ENCODE peak calls at places on chromosomes 3 and 15, in four cellular contexts. M is aorta, I is left ventricle myocardium inferior, V is cardiac muscle cell. O is an unnamed sample.
A peak's percentile ranks its signal among the peaks of the same experiment; 100 is the strongest.

GRCh38 chr15:51244366-51244977 is 93.9 kb downstream of the CYP19A1 start:
- DNase-seq in M (no peak), I (no peak), V (no peak), O (no peak)

GRCh38 chr3:30970183-30970582 is 75.7 kb upstream of the GADL1 start:
- DNase-seq in M (no peak), I (no peak), V (no peak), O (no peak)

GRCh38 chr3:8571256-8571655 is 69.6 kb downstream of the LMCD1 start:
- DNase-seq in M (no peak), I (no peak), V (no peak), O (no peak)

GRCh38 chr3:132135628-132136333 is 101.0 kb upstream of the CPNE4 start:
- DNase-seq in M (no peak), I (no peak), V (no peak), O (peak; percentile 99)

GRCh38 chr3:60064210-60065178 is 1014.7 kb upstream of the CFAP20DC start:
- DNase-seq in M (no peak), I (no peak), V (no peak), O (peak; percentile 86)

GRCh38 chr3:183307749-183308148 is 54.7 kb downstream of the B3GNT5 start:
- DNase-seq in M (no peak), I (no peak), V (no peak), O (no peak)

GRCh38 chr3:55481067-55481917 is 5.8 kb downstream of the WNT5A start:
- DNase-seq in M (no peak), I (peak; percentile 15), V (peak; percentile 28), O (peak; percentile 73)

GRCh38 chr3:131110087-131110486 is 83.4 kb downstream of the NEK11 start:
- DNase-seq in M (no peak), I (no peak), V (no peak), O (peak; percentile 91)

GRCh38 chr3:134625885-134626741 is 24.7 kb downstream of the KY start:
- DNase-seq in M (peak; percentile 48), I (no peak), V (no peak), O (no peak)

GRCh38 chr15:75577401-75578205 is 1.5 kb downstream of the PTPN9 start:
- DNase-seq in M (no peak), I (no peak), V (no peak), O (no peak)

GRCh38 chr3:122774564-122774963 is 19.1 kb downstream of the HSPBAP1 start:
- DNase-seq in M (no peak), I (no peak), V (no peak), O (peak; percentile 61)

GRCh38 chr15:74025436-74025835 is 30.9 kb downstream of the PML start:
- DNase-seq in M (peak; percentile 31), I (no peak), V (no peak), O (no peak)

GRCh38 chr15:28947241-28947674 is 61.5 kb downstream of the APBA2 start:
- DNase-seq in M (peak; percentile 43), I (no peak), V (no peak), O (no peak)

GRCh38 chr3:194121881-194122280 is 14.1 kb upstream of the HES1 start:
- DNase-seq in M (no peak), I (no peak), V (no peak), O (peak; percentile 81)

GRCh38 chr3:194126790-194127189 is 9.2 kb upstream of the HES1 start:
- DNase-seq in M (no peak), I (no peak), V (no peak), O (no peak)

GRCh38 chr3:194123735-194124134 is 12.2 kb upstream of the HES1 start:
- DNase-seq in M (no peak), I (no peak), V (peak; percentile 16), O (no peak)

GRCh38 chr3:194125474-194125873 is 10.5 kb upstream of the HES1 start:
- DNase-seq in M (no peak), I (no peak), V (no peak), O (no peak)

GRCh38 chr3:194124221-194124620 is 11.7 kb upstream of the HES1 start:
- DNase-seq in M (no peak), I (no peak), V (no peak), O (no peak)
- H3K36me3 ChIP-seq in M (no peaks in the 10 kb centered on the region), I (no peaks in the 10 kb centered on the region), V (no peaks in the 10 kb centered on the region), O (no peaks in the 10 kb centered on the region)

GRCh38 chr3:52473031-52473430 is 17.6 kb downstream of the NISCH start:
- DNase-seq in M (no peak), I (no peak), V (no peak), O (no peak)

GRCh38 chr3:52472239-52472783 is 16.9 kb downstream of the NISCH start:
- DNase-seq in M (no peak), I (no peak), V (no peak), O (no peak)

GRCh38 chr3:52470920-52471319 is 15.5 kb downstream of the NISCH start:
- DNase-seq in M (no peak), I (no peak), V (no peak), O (no peak)

GRCh38 chr3:52469001-52469400 is 13.6 kb downstream of the NISCH start:
- DNase-seq in M (no peak), I (no peak), V (no peak), O (no peak)

GRCh38 chr3:52471371-52472238 is 16.2 kb downstream of the NISCH start:
- DNase-seq in M (peak; percentile 90), I (peak; percentile 82), V (peak; percentile 78), O (no peak)
- H3K36me3 ChIP-seq in M (peaks cover 5% of the 10 kb centered on the region), I (peaks cover 56% of the 10 kb centered on the region), V (peaks cover 42% of the 10 kb centered on the region), O (peaks cover 43% of the 10 kb centered on the region)

GRCh38 chr3:76566211-76566534 is 473.7 kb upstream of the ROBO2 start:
- DNase-seq in M (no peak), I (no peak), V (no peak), O (no peak)

GRCh38 chr3:76561494-76562242 is 478.2 kb upstream of the ROBO2 start:
- DNase-seq in M (no peak), I (no peak), V (no peak), O (peak; percentile 4)

GRCh38 chr3:76566904-76567303 is 473.0 kb upstream of the ROBO2 start:
- DNase-seq in M (no peak), I (no peak), V (no peak), O (no peak)

GRCh38 chr3:76570436-76571057 is 469.4 kb upstream of the ROBO2 start:
- DNase-seq in M (no peak), I (no peak), V (peak; percentile 44), O (peak; percentile 0)

DNA sequence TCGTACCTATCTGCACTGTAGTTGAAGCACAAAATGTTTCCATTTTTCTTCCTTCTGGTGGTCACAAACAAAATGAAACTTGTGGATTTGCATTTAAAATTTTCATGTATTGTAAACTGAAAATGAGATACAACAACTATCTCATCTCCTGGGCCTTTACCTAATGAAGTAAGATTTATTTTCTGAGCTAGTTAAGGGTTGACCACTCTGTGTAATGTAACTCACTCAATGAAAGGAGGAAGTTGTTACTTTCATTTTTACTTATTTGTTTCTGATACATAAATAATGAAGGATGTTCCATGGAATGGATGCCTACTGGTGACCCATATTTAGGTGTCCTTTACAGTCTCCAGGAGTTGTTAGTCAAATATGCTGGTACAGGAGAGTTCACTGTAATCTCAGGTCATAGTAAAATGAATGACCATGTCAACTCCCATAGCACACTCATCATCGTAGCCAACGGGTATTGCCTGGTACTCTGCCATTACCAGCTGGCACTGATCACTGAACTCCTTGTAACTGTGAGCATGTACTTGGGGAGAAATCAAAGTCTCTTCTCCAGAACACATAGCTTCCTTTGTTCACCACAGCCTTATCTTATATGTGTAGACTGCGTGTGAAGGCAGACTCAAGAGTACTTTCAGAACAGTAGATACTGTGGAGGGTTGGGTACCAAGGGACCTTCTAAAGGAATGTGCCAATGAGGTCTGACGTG is 474.2 kb upstream of the ROBO2 start:
- DNase-seq in M (no peak), I (no peak), V (peak; percentile 1), O (no peak)
- H3K36me3 ChIP-seq in M (no peaks in the 10 kb centered on the region), I (no peaks in the 10 kb centered on the region), V (no peaks in the 10 kb centered on the region), O (no peaks in the 10 kb centered on the region)

GRCh38 chr15:43048935-43049334 is 56.9 kb downstream of the UBR1 start:
- DNase-seq in M (no peak), I (no peak), V (no peak), O (no peak)

GRCh38 chr15:43056696-43057095 is 49.1 kb downstream of the UBR1 start:
- DNase-seq in M (no peak), I (no peak), V (no peak), O (no peak)

GRCh38 chr15:43052860-43053259 is 53.0 kb downstream of the UBR1 start:
- DNase-seq in M (no peak), I (no peak), V (no peak), O (no peak)
- H3K36me3 ChIP-seq in M (peaks cover 3% of the 10 kb centered on the region), I (peaks cover 89% of the 10 kb centered on the region), V (peaks cover 58% of the 10 kb centered on the region), O (peaks cover 39% of the 10 kb centered on the region)

GRCh38 chr15:22939652-22940061 is 40.5 kb downstream of the CYFIP1 start:
- DNase-seq in M (no peak), I (no peak), V (no peak), O (no peak)

GRCh38 chr15:22941179-22941578 is 39.0 kb downstream of the CYFIP1 start:
- DNase-seq in M (no peak), I (no peak), V (no peak), O (no peak)

GRCh38 chr15:22933641-22934061 is 46.5 kb downstream of the CYFIP1 start:
- DNase-seq in M (no peak), I (no peak), V (no peak), O (peak; percentile 46)

GRCh38 chr15:22939051-22939450 is 41.1 kb downstream of the CYFIP1 start:
- DNase-seq in M (no peak), I (no peak), V (no peak), O (no peak)

GRCh38 chr15:22936577-22937472 is 43.3 kb downstream of the CYFIP1 start:
- DNase-seq in M (no peak), I (no peak), V (no peak), O (no peak)
- H3K36me3 ChIP-seq in M (peaks cover 9% of the 10 kb centered on the region), I (peaks cover 77% of the 10 kb centered on the region), V (peaks cover 16% of the 10 kb centered on the region), O (peaks cover 24% of the 10 kb centered on the region)

GRCh38 chr3:101852983-101853382 is 3.7 kb downstream of the NFKBIZ start:
- DNase-seq in M (no peak), I (no peak), V (no peak), O (no peak)

GRCh38 chr3:101852315-101852714 is 3.0 kb downstream of the NFKBIZ start:
- DNase-seq in M (no peak), I (no peak), V (no peak), O (no peak)

GRCh38 chr3:101850327-101851048 is 1.2 kb downstream of the NFKBIZ start:
- DNase-seq in M (no peak), I (no peak), V (no peak), O (peak; percentile 71)

GRCh38 chr3:101851072-101851471 is 1.8 kb downstream of the NFKBIZ start:
- DNase-seq in M (no peak), I (no peak), V (no peak), O (no peak)

GRCh38 chr3:101851833-101852232 is 2.5 kb downstream of the NFKBIZ start:
- DNase-seq in M (no peak), I (no peak), V (no peak), O (no peak)
- H3K36me3 ChIP-seq in M (peaks cover 13% of the 10 kb centered on the region), I (peaks cover 51% of the 10 kb centered on the region), V (peaks cover 50% of the 10 kb centered on the region), O (peaks cover 51% of the 10 kb centered on the region)

GRCh38 chr15:40460404-40460803 is 10.4 kb upstream of the CHST14 start:
- DNase-seq in M (peak; percentile 31), I (no peak), V (no peak), O (no peak)
- H3K36me3 ChIP-seq in M (peaks cover 6% of the 10 kb centered on the region), I (peaks cover 67% of the 10 kb centered on the region), V (peaks cover 19% of the 10 kb centered on the region), O (peaks cover 13% of the 10 kb centered on the region)